ENCODE peak calls at places on chromosome 20, in ten cellular contexts. Q is A673; B is lower leg skin; I is tibial artery; R is CD8-positive, alpha-beta memory T cell; S is ascending aorta; C is AG10803; U is heart right ventricle; A is fibroblast of pulmonary artery; M is BE2C. K is an unnamed sample.
A peak's percentile ranks its signal among the peaks of the same experiment; 100 is the strongest.

GRCh38 chr20:54648421-54649142 is 173.2 kb downstream of the DOK5 start:
- DNase-seq in R (no peak), Q (no peak), I (no peak), M (no peak), B (no peak), A (no peak), S (no peak), C (no peak), U (no peak), K (no peak)

GRCh38 chr20:35146299-35146921 is 726 bp downstream of the EDEM2 start:
- DNase-seq in C (no peak), M (peak; percentile 36), R (no peak), U (peak; percentile 29), Q (peak; percentile 41), I (no peak), A (no peak), B (peak; percentile 22), S (no peak), K (peak; percentile 82)

GRCh38 chr20:14696937-14697336 is 359.5 kb upstream of the FLRT3 start:
- DNase-seq in I (no peak), U (no peak), M (no peak), R (no peak), Q (no peak), B (no peak), A (no peak), S (no peak), C (no peak), K (no peak)

GRCh38 chr20:18694071-18694470 is 106.2 kb downstream of the DTD1 start:
- DNase-seq in B (no peak), M (no peak), A (no peak), C (no peak), I (no peak), S (no peak), Q (no peak), U (no peak), R (no peak), K (no peak)

GRCh38 chr20:48716086-48716485 is 111.7 kb downstream of the PREX1 start:
- DNase-seq in B (no peak), A (no peak), M (no peak), Q (no peak), I (no peak), C (no peak), S (no peak), R (peak; percentile 51), U (no peak), K (no peak)

GRCh38 chr20:9590189-9590588 is 75.8 kb downstream of the LAMP5 start:
- DNase-seq in S (no peak), A (peak; percentile 1), R (no peak), I (no peak), M (no peak), C (peak; percentile 22), U (no peak), Q (no peak), B (no peak), K (no peak)

GRCh38 chr20:61271273-61272221 is 19.5 kb downstream of the CDH4 start:
- DNase-seq in Q (peak; percentile 80), A (no peak), M (no peak), S (no peak), R (no peak), I (no peak), C (no peak), U (no peak), B (no peak), K (no peak)

GRCh38 chr20:33373735-33374605 is 27.3 kb downstream of the CDK5RAP1 start:
- DNase-seq in U (no peak), S (no peak), B (no peak), A (peak; percentile 23), M (no peak), R (no peak), I (no peak), Q (no peak), C (peak; percentile 73), K (no peak)

GRCh38 chr20:3612795-3613560 is 50.2 kb downstream of the GFRA4 start:
- DNase-seq in U (no peak), C (peak; percentile 23), A (peak; percentile 12), Q (no peak), R (no peak), M (no peak), B (no peak), I (no peak), S (no peak), K (no peak)

GRCh38 chr20:3614509-3614908 is 48.7 kb downstream of the GFRA4 start:
- DNase-seq in U (no peak), S (no peak), B (no peak), Q (no peak), M (no peak), R (no peak), C (peak; percentile 36), A (no peak), I (no peak), K (no peak)

GRCh38 chr20:3616250-3616649 is 46.9 kb downstream of the GFRA4 start:
- DNase-seq in I (no peak), C (peak; percentile 37), R (no peak), U (peak; percentile 21), B (no peak), Q (no peak), A (peak; percentile 16), M (no peak), S (no peak), K (peak; percentile 87)

GRCh38 chr20:3613821-3614440 is 49.3 kb downstream of the GFRA4 start:
- DNase-seq in M (no peak), U (no peak), B (no peak), I (no peak), Q (no peak), R (no peak), C (peak; percentile 35), A (no peak), S (no peak), K (no peak)
- H3K4me3 ChIP-seq in M (no peak overlapping the region), U (no peak overlapping the region), B (no peak overlapping the region), I (no peak overlapping the region), Q (no peak overlapping the region), R (no peak overlapping the region), C (peak overlapping the region; percentile 34), A (no peak overlapping the region), S (no peak overlapping the region), K (no peak overlapping the region)

GRCh38 chr20:53597521-53598120 is 4.0 kb upstream of the ZNF217 start:
- DNase-seq in U (no peak), A (no peak), C (no peak), R (no peak), B (no peak), Q (peak; percentile 32), M (no peak), S (no peak), I (no peak), K (peak; percentile 46)
- H3K4me3 ChIP-seq in U (no peak overlapping the region), A (no peak overlapping the region), C (no peak overlapping the region), R (no peak overlapping the region), B (no peak overlapping the region), Q (peak overlapping the region; percentile 79), M (no peak overlapping the region), S (no peak overlapping the region), I (no peak overlapping the region), K (peak overlapping the region; percentile 100)

GRCh38 chr20:43530321-43531090 is 23.0 kb downstream of the L3MBTL1 start:
- DNase-seq in C (no peak), I (no peak), R (no peak), M (no peak), S (no peak), B (no peak), Q (no peak), A (no peak), U (no peak), K (no peak)

GRCh38 chr20:43528258-43528875 is 20.9 kb downstream of the L3MBTL1 start:
- DNase-seq in C (no peak), S (no peak), U (no peak), M (no peak), R (no peak), Q (no peak), A (no peak), I (no peak), B (no peak), K (peak; percentile 10)

GRCh38 chr20:43529051-43529450 is 21.6 kb downstream of the L3MBTL1 start:
- DNase-seq in R (no peak), M (no peak), I (no peak), U (no peak), B (no peak), Q (no peak), C (no peak), S (no peak), A (no peak), K (peak; percentile 5)

GRCh38 chr20:43531091-43531443 is 23.6 kb downstream of the L3MBTL1 start:
- DNase-seq in S (no peak), B (no peak), Q (no peak), U (no peak), R (no peak), C (no peak), M (no peak), A (no peak), I (no peak), K (no peak)

GRCh38 chr20:43529457-43530153 is 22.1 kb downstream of the L3MBTL1 start:
- DNase-seq in M (no peak), S (no peak), Q (no peak), B (no peak), C (no peak), I (no peak), R (no peak), A (no peak), U (no peak), K (no peak)
- H3K4me3 ChIP-seq in M (no peak overlapping the region), S (no peak overlapping the region), Q (no peak overlapping the region), B (no peak overlapping the region), C (no peak overlapping the region), I (no peak overlapping the region), R (no peak overlapping the region), A (no peak overlapping the region), U (no peak overlapping the region), K (no peak overlapping the region)

GRCh38 chr20:62969939-62970306 is 17.4 kb downstream of the SLC17A9 start:
- DNase-seq in S (no peak), A (no peak), U (no peak), I (no peak), R (no peak), Q (no peak), B (no peak), C (no peak), M (no peak), K (no peak)

GRCh38 chr20:62973033-62973745 is 20.7 kb downstream of the SLC17A9 start:
- DNase-seq in U (no peak), M (no peak), Q (no peak), A (no peak), S (no peak), R (no peak), I (no peak), C (no peak), B (no peak), K (no peak)

GRCh38 chr20:62971211-62971949 is 18.9 kb downstream of the SLC17A9 start:
- DNase-seq in B (no peak), U (no peak), A (no peak), I (no peak), S (no peak), Q (no peak), R (no peak), M (no peak), C (no peak), K (no peak)

GRCh38 chr20:62970307-62971210 is 18.1 kb downstream of the SLC17A9 start:
- DNase-seq in S (no peak), I (no peak), U (no peak), B (no peak), C (no peak), Q (no peak), R (no peak), A (no peak), M (no peak), K (no peak)

DNA sequence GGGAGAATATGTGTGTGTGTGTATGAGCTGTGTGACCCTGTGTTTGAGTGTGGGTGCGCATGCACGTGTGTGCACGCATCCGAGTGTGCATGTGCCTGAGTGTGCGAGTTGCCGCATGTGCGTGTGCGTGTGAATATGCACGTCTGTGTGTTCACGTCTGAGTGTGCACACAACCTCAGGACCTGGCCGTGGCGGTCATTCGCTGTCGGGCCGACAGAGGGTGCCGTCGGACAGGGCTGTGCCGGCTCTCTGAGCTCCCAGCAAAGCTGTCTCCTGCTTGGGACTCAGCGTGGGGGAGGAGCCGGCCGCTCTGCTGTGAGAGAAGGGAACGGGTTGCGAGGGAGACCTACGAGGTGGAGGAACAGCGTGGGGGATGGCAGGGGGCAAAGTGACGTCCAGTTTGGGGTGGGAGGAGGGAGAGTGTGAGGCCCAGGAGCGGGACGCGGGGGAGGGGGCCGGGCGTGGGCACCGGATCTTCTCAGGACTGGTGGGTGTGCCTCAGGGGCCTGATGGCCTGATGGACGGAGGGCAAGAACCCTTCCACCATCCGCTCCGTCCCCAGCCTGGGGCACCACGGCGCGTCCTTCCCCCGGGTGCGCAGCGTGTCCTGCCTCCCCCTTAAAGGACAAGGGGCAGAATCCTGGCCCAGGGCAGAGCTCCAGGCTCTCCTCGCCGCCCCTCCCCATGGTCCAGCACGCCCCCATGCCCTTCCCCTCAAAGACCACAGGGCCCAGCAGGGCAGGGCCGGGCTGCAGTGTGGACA is 19.9 kb downstream of the SLC17A9 start:
- DNase-seq in I (peak; percentile 84), C (peak; percentile 70), U (peak; percentile 87), A (peak; percentile 81), S (peak; percentile 33), Q (peak; percentile 86), B (peak; percentile 74), R (peak; percentile 79), M (peak; percentile 94), K (peak; percentile 96)
- H3K4me3 ChIP-seq in I (peak overlapping the region; percentile 16), C (peak overlapping the region; percentile 45), U (peak overlapping the region; percentile 26), A (peak overlapping the region; percentile 24), S (peak overlapping the region; percentile 18), Q (no peak overlapping the region), B (no peak overlapping the region), R (no peak overlapping the region), M (peak overlapping the region; percentile 37), K (peak overlapping the region; percentile 45)

K was measured in endodermal cell.